ENCODE peak calls at places on chromosomes 7 and 10, in ten cellular contexts. C is RWPE1, G is heart right ventricle, M is glutamatergic neuron, U is mesothelial cell of epicardium, T is A549, S is BJ, P is HepG2, F is NB4, J is neural crest cell. X is an unnamed sample.

GRCh38 chr7:11345621-11346020 is 371.9 kb downstream of the PHF14 start:
- DNase-seq in C (no peak), G (no peak), M (no peak), U (no peak), T (no peak), S (no peak), P (no peak), F (no peak), J (no peak), X (no peak)

GRCh38 chr7:103714377-103714927 is 268.4 kb upstream of the SLC26A5 start:
- DNase-seq in C (no peak), G (no peak), M (peak; percentile 22), U (no peak), T (no peak), S (no peak), P (no peak), F (no peak), J (no peak), X (no peak)

GRCh38 chr10:48465860-48466521 is 138.9 kb downstream of the ARHGAP22 start:
- DNase-seq in C (no peak), G (no peak), M (no peak), U (peak; percentile 37), T (no peak), S (no peak), P (no peak), F (no peak), J (no peak), X (no peak)

GRCh38 chr7:69840248-69840647 is 242.0 kb downstream of the AUTS2 start:
- DNase-seq in C (no peak), G (no peak), M (no peak), U (no peak), T (no peak), S (no peak), P (no peak), F (no peak), J (no peak), X (no peak)

GRCh38 chr7:17772581-17773288 is 167.6 kb downstream of the SNX13 start:
- DNase-seq in C (no peak), G (no peak), M (no peak), U (no peak), T (no peak), S (no peak), P (peak; percentile 5), F (no peak), J (no peak), X (no peak)

GRCh38 chr10:35409094-35409582 is 72.8 kb downstream of the CCNY start:
- DNase-seq in C (peak; percentile 57), G (no peak), M (peak; percentile 65), U (no peak), T (no peak), S (peak; percentile 35), P (no peak), F (peak; percentile 6), J (no peak), X (no peak)

GRCh38 chr10:62916157-62916603 is 100.0 kb upstream of the EGR2 start:
- DNase-seq in C (peak; percentile 51), G (no peak), M (no peak), U (no peak), T (no peak), S (peak; percentile 50), P (no peak), F (no peak), J (no peak), X (no peak)

GRCh38 chr10:110872984-110873569 is 1.3 kb downstream of the PDCD4 start:
- DNase-seq in C (no peak), G (no peak), M (no peak), U (no peak), T (no peak), S (no peak), P (no peak), F (peak; percentile 39), J (no peak), X (no peak)

GRCh38 chr10:81414038-81414437 is 461.0 kb upstream of the NRG3 start:
- DNase-seq in C (no peak), G (no peak), M (peak; percentile 35), U (no peak), T (no peak), S (no peak), P (no peak), F (peak; percentile 6), J (peak; percentile 1), X (no peak)

GRCh38 chr7:81846398-81846797 is 76.6 kb upstream of the HGF start:
- DNase-seq in C (no peak), G (peak; percentile 17), M (no peak), U (no peak), T (no peak), S (peak; percentile 22), P (no peak), F (peak; percentile 99), J (no peak), X (no peak)

DNA sequence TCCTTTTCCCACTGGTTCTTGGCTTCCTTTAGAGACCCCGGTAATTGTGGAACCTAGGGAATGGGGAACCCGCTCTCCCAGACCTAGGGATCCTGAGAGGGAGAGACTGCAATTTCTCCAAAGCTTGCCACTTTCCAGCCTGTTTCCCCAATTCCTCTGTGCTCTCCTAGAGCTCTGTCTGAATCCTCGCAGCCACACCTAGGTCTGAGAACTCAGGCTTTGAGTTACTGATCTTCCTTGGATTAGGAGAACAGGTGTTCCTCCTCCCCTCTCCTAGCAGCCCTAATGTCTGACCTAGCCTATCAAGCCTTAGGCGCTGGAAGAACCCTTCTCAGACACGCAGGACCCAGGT is 20.0 kb downstream of the WNT8B start:
- DNase-seq in C (no peak), G (no peak), M (no peak), U (no peak), T (no peak), S (no peak), P (no peak), F (no peak), J (no peak), X (no peak)
- TF ChIP-seq CTCF in C (peak; percentile 25), G (no peak), M (peak; percentile 57), U (peak; percentile 5), T (peak; percentile 24), S (no peak), P (no peak), F (no peak), J (peak; percentile 12), X (no peak)

GRCh38 chr7:36153571-36154097 is 580 bp downstream of the EEPD1 start:
- DNase-seq in C (no peak), G (no peak), M (no peak), U (no peak), T (peak; percentile 18), S (no peak), P (no peak), F (no peak), J (no peak), X (peak; percentile 29)

GRCh38 chr7:36158321-36158605 is 5.2 kb downstream of the EEPD1 start:
- DNase-seq in C (no peak), G (no peak), M (no peak), U (no peak), T (no peak), S (no peak), P (no peak), F (no peak), J (no peak), X (no peak)

GRCh38 chr7:36154255-36155212 is 1.5 kb downstream of the EEPD1 start:
- DNase-seq in C (no peak), G (no peak), M (peak; percentile 59), U (no peak), T (no peak), S (no peak), P (no peak), F (no peak), J (no peak), X (no peak)

GRCh38 chr7:36157506-36158320 is 4.7 kb downstream of the EEPD1 start:
- DNase-seq in C (peak; percentile 9), G (no peak), M (no peak), U (no peak), T (no peak), S (no peak), P (peak; percentile 74), F (no peak), J (no peak), X (no peak)

GRCh38 chr7:36155811-36156361 is 2.8 kb downstream of the EEPD1 start:
- DNase-seq in C (no peak), G (peak; percentile 79), M (no peak), U (no peak), T (no peak), S (no peak), P (no peak), F (peak; percentile 58), J (no peak), X (no peak)
- TF ChIP-seq CTCF in C (no peak), G (peak; percentile 12), M (no peak), U (no peak), T (no peak), S (no peak), P (peak; percentile 26), F (peak; percentile 31), J (no peak), X (no peak)

GRCh38 chr7:154789404-154789803 is 213.5 kb downstream of the PAXIP1 start:
- DNase-seq in C (no peak), G (no peak), M (no peak), U (no peak), T (no peak), S (no peak), P (peak; percentile 30), F (peak; percentile 15), J (peak; percentile 23), X (no peak)
- TF ChIP-seq CTCF in C (no peak), G (peak; percentile 28), M (no peak), U (no peak), T (peak; percentile 8), S (no peak), P (peak; percentile 66), F (peak; percentile 27), J (peak; percentile 50), X (no peak)

GRCh38 chr7:155405399-155406318 is 52.3 kb upstream of the EN2 start:
- DNase-seq in C (no peak), G (no peak), M (peak; percentile 28), U (no peak), T (peak; percentile 41), S (no peak), P (no peak), F (peak; percentile 45), J (no peak), X (no peak)
- TF ChIP-seq CTCF in C (no peak), G (no peak), M (no peak), U (no peak), T (no peak), S (no peak), P (peak; percentile 38), F (peak; percentile 9), J (peak; percentile 13), X (no peak)

GRCh38 chr10:72215611-72216549 is at the start of the genes ANAPC16 and ASCC1:
- DNase-seq in C (peak; percentile 92), G (peak; percentile 91), M (peak; percentile 92), U (peak; percentile 99), T (peak; percentile 86), S (peak; percentile 59), P (peak; percentile 85), F (peak; percentile 95), J (peak; percentile 95), X (peak; percentile 92)
- TF ChIP-seq CTCF in C (no peak), G (no peak), M (no peak), U (no peak), T (no peak), S (no peak), P (peak; percentile 27), F (no peak), J (no peak), X (no peak)

DNA sequence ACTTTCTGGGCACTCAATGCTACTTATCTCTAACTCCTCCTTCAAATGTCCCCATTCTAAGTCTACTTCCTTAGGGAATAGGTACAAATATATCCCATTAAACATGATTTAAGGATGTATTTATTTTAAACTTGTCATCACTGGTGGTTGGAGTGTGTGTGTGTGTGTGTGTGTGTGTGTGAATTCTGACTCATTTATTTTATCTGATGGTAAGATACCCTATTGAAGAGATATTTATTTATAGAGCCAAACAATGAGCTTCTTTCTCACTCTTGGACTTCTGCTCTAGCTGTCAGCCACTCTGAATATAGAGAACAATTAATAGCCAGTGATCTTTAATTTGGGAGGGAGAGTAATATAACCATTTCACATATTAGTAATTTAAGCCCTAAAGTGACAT is 17.8 kb upstream of the MAGI2 start:
- DNase-seq in C (no peak), G (no peak), M (no peak), U (no peak), T (no peak), S (no peak), P (no peak), F (no peak), J (no peak), X (no peak)
- TF ChIP-seq CTCF in C (no peak), G (no peak), M (no peak), U (no peak), T (no peak), S (no peak), P (no peak), F (no peak), J (no peak), X (no peak)

X was measured in GM13976.